ENCODE peak calls at places on chromosomes 12 and 14, in nine cellular contexts. F, B, U, K, X, T, G, Z and C are unnamed samples.

GRCh38 chr14:81326451-81326850 is 73.7 kb downstream of the STON2 start:
- DNase-seq in B (no peak), T (no peak), X (no peak), U (no peak), Z (no peak), G (no peak), F (no peak), K (no peak), C (no peak)

GRCh38 chr14:74141703-74142102 is 56.9 kb downstream of the LIN52 start:
- DNase-seq in X (no peak), K (no peak), Z (no peak), B (no peak), T (no peak), F (peak; percentile 40), G (no peak), U (no peak), C (no peak)

GRCh38 chr14:71358209-71358931 is 451.1 kb downstream of the PCNX1 start:
- DNase-seq in X (no peak), F (no peak), B (no peak), G (no peak), Z (no peak), T (no peak), K (no peak), U (no peak), C (no peak)

GRCh38 chr12:23954332-23954731 is 4.9 kb upstream of the SOX5 start:
- DNase-seq in B (no peak), T (no peak), K (no peak), F (no peak), G (no peak), U (no peak), X (no peak), Z (no peak), C (no peak)

GRCh38 chr14:94532462-94532861 is 23.2 kb upstream of the SERPINA12 start:
- DNase-seq in B (no peak), U (no peak), T (no peak), Z (no peak), F (peak; percentile 10), X (no peak), K (no peak), G (peak; percentile 64), C (no peak)

GRCh38 chr12:4908694-4909396 is 860 bp upstream of the KCNA1 start:
- DNase-seq in G (peak; percentile 57), Z (no peak), F (no peak), T (no peak), X (no peak), K (no peak), U (peak; percentile 52), B (no peak), C (no peak)

GRCh38 chr12:15580431-15580830 is 208.8 kb downstream of the EPS8 start:
- DNase-seq in U (no peak), B (no peak), K (no peak), F (no peak), G (no peak), X (no peak), T (no peak), Z (no peak), C (no peak)

GRCh38 chr12:16359512-16360491 is 12.4 kb downstream of the MGST1 start:
- DNase-seq in T (peak; percentile 48), F (peak; percentile 43), X (no peak), G (no peak), U (peak; percentile 81), Z (peak; percentile 72), B (peak; percentile 78), K (no peak), C (no peak)

GRCh38 chr12:38850463-38850862 is 54.9 kb downstream of the CPNE8 start:
- DNase-seq in K (no peak), X (no peak), Z (no peak), U (no peak), B (no peak), T (no peak), G (no peak), F (peak; percentile 21), C (no peak)

GRCh38 chr12:58616618-58617017 is 303.7 kb downstream of the LRIG3 start:
- DNase-seq in F (no peak), T (no peak), K (no peak), B (no peak), U (no peak), G (no peak), X (no peak), Z (no peak), C (no peak)

GRCh38 chr12:55840581-55841351 is 2.0 kb downstream of the MMP19 start:
- DNase-seq in U (no peak), F (no peak), G (no peak), B (no peak), T (no peak), X (no peak), Z (no peak), K (no peak), C (peak; percentile 54)

GRCh38 chr12:75529826-75530225 is 18.4 kb upstream of the KRR1 start:
- DNase-seq in F (no peak), U (no peak), K (no peak), T (no peak), G (no peak), X (no peak), B (no peak), Z (no peak), C (no peak)

GRCh38 chr12:75528272-75528671 is 16.9 kb upstream of the KRR1 start:
- DNase-seq in K (no peak), T (no peak), X (no peak), Z (no peak), B (no peak), U (no peak), G (no peak), F (no peak), C (no peak)

GRCh38 chr12:75526655-75527511 is 15.5 kb upstream of the KRR1 start:
- DNase-seq in G (peak; percentile 52), K (no peak), F (peak; percentile 71), B (no peak), T (no peak), U (peak; percentile 16), Z (peak; percentile 70), X (no peak), C (no peak)

GRCh38 chr12:75528692-75529091 is 17.3 kb upstream of the KRR1 start:
- DNase-seq in F (no peak), T (no peak), U (no peak), G (no peak), B (no peak), Z (no peak), X (no peak), K (no peak), C (no peak)

GRCh38 chr12:75525263-75525662 is 13.9 kb upstream of the KRR1 start:
- DNase-seq in Z (no peak), U (no peak), B (no peak), X (no peak), T (no peak), F (no peak), G (no peak), K (no peak), C (no peak)
- TF ChIP-seq CTCF in Z (peak; percentile 20), U (peak; percentile 23), B (no peak), X (no peak), T (peak; percentile 26), F (peak; percentile 57), G (peak; percentile 44), K (no peak), C (no peak)

GRCh38 chr12:89573081-89573810 is 47.4 kb upstream of the POC1B start:
- DNase-seq in U (no peak), F (peak; percentile 76), K (no peak), Z (no peak), X (no peak), G (no peak), B (no peak), T (no peak), C (no peak)
- TF ChIP-seq CTCF in U (no peak), F (no peak), K (no peak), Z (no peak), X (no peak), G (no peak), B (no peak), T (no peak), C (no peak)

GRCh38 chr14:96893966-96894622 is 96.9 kb downstream of the VRK1 start:
- DNase-seq in Z (no peak), X (no peak), B (no peak), K (no peak), G (no peak), T (no peak), U (no peak), F (no peak), C (no peak)

GRCh38 chr14:96897184-96897583 is 100.0 kb downstream of the VRK1 start:
- DNase-seq in X (no peak), T (no peak), Z (no peak), F (no peak), B (no peak), G (no peak), K (no peak), U (no peak), C (no peak)

GRCh38 chr14:96901227-96901626 is 104.0 kb downstream of the VRK1 start:
- DNase-seq in F (no peak), G (no peak), Z (no peak), X (no peak), B (no peak), K (no peak), U (no peak), T (no peak), C (no peak)

GRCh38 chr14:96894966-96895365 is 97.8 kb downstream of the VRK1 start:
- DNase-seq in K (no peak), B (no peak), Z (no peak), T (no peak), X (no peak), F (no peak), U (no peak), G (no peak), C (no peak)

DNA sequence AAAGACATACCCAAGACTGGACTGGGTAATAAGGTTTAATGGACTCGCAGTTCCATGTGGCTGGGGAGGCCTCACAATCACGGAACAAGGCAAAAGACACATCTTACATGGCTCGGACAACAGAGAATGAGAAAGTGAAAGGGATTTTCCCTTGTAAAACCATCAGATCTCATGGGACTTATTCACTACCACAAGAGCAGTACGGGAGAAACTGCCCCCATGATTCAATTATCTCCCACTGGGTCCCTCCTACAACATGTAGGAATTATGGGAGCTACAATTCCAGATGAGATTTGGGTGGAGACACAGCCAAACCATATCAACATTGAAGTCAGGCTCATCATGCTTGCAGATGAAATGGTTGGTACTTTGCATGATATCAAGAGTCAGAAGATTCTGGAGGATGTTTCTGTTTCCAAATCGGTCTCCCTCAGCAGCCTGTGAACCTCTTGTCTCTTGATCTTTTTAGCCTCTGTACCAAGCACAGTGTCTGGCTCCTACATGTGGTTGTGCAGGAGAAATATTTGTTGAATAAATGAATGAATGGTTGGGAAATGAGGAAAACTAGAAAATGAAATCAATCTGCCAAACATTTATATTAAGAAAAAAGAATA is 98.6 kb downstream of the VRK1 start:
- DNase-seq in Z (no peak), U (no peak), K (no peak), G (no peak), T (no peak), B (no peak), X (no peak), F (no peak), C (no peak)
- TF ChIP-seq CTCF in Z (no peak), U (no peak), K (no peak), G (no peak), T (no peak), B (no peak), X (no peak), F (no peak), C (no peak)

DNA sequence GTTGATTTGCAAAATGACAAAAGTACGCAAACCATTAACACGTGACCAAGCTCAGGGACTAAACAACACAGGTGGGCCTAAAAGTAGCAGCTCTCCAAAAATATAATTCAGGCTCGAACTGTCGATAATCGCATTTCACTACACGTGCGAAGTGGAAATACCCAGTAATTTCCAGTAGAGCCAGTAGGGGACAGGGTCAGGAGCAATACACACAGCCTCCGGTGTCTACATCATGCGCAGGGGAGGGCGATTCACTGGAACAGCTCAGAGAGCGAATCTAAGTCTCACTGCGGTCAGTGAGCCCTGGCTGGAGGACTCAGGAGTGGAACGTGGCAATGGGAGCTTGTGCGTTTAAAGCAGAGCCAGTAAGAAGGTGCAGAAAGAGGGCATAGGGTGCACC is 40.4 kb downstream of the SETD3 start:
- DNase-seq in X (no peak), B (no peak), T (no peak), K (no peak), F (no peak), U (no peak), G (no peak), Z (peak; percentile 7), C (no peak)
- TF ChIP-seq CTCF in X (no peak), B (no peak), T (no peak), K (no peak), F (no peak), U (no peak), G (no peak), Z (no peak), C (no peak)